ENCODE peak calls at places on chromosomes 5 and 9, in ten cellular contexts. G is ELR; U is SIG-M5; Z is astrocyte of the spinal cord; N is right atrium auricular region; C is hepatic stellate cell; F is stimulated activated CD8-positive, alpha-beta memory T cell treated with anti-CD3 and anti-CD28 coated beads, Interleukin-15, amount 100 ng/mL, for 4 hours; Y is pons; X is RWPE1; H is activated T-helper 1 cell treated with anti-CD3 and anti-CD28 coated beads, Interleukin-2, amount 50 U/mL, for 16 hours. J is an unnamed sample.

GRCh38 chr9:33165263-33166151 is 1.6 kb downstream of the B4GALT1 start:
- DNase-seq in Y (no peak), F (no peak), U (no peak), G (peak; percentile 73), Z (peak; percentile 58), H (no peak), N (peak; percentile 85), C (no peak), X (peak; percentile 74), J (no peak)

GRCh38 chr9:137422668-137423000 is 328 bp downstream of the EXD3 start:
- DNase-seq in Z (no peak), N (no peak), X (no peak), Y (no peak), U (no peak), F (no peak), G (peak; percentile 60), H (no peak), C (no peak), J (peak; percentile 26)

GRCh38 chr5:72523960-72524582 is 16.9 kb upstream of the ZNF366 start:
- DNase-seq in U (no peak), X (peak; percentile 52), H (no peak), N (no peak), C (peak; percentile 32), Y (peak; percentile 72), G (peak; percentile 88), Z (peak; percentile 87), F (no peak), J (peak; percentile 3)

GRCh38 chr9:23431459-23431858 is 394.6 kb downstream of the ELAVL2 start:
- DNase-seq in G (no peak), N (no peak), F (no peak), Y (no peak), U (no peak), H (no peak), Z (no peak), X (no peak), C (no peak), J (no peak)

GRCh38 chr5:180467028-180467427 is 27.2 kb upstream of the CNOT6 start:
- DNase-seq in N (no peak), H (no peak), Y (no peak), C (no peak), Z (no peak), U (no peak), G (peak; percentile 32), X (peak; percentile 70), F (no peak), J (no peak)

GRCh38 chr9:127890053-127890452 is 9.3 kb downstream of the ST6GALNAC6 start:
- DNase-seq in G (peak; percentile 44), H (no peak), C (no peak), U (no peak), F (no peak), N (no peak), Z (no peak), Y (no peak), X (no peak), J (no peak)

GRCh38 chr5:82465235-82465634 is 187.1 kb upstream of the RPS23 start:
- DNase-seq in X (no peak), N (no peak), C (no peak), Z (no peak), F (no peak), Y (no peak), U (no peak), H (no peak), G (no peak), J (no peak)

GRCh38 chr9:110099236-110099741 is 108.7 kb downstream of the C9orf152 start:
- DNase-seq in Z (peak; percentile 77), Y (peak; percentile 25), U (no peak), F (no peak), G (peak; percentile 70), N (peak; percentile 72), C (no peak), X (peak; percentile 75), H (no peak), J (peak; percentile 51)

GRCh38 chr9:136014147-136014927 is 53.2 kb upstream of the UBAC1 start:
- DNase-seq in Y (no peak), N (no peak), Z (no peak), C (no peak), G (no peak), F (no peak), H (no peak), U (no peak), X (no peak), J (no peak)

GRCh38 chr5:171907731-171908343 is 98.6 kb downstream of the FBXW11 start:
- DNase-seq in Z (peak; percentile 72), F (no peak), G (peak; percentile 75), Y (peak; percentile 71), H (peak; percentile 13), X (peak; percentile 53), C (peak; percentile 17), U (no peak), N (no peak), J (peak; percentile 40)

GRCh38 chr9:114223564-114224246 is 68.4 kb downstream of the COL27A1 start:
- DNase-seq in X (peak; percentile 74), G (peak; percentile 90), H (no peak), N (no peak), Z (peak; percentile 64), F (no peak), C (peak; percentile 75), Y (no peak), U (no peak), J (no peak)

GRCh38 chr5:104702212-104702611 is 1139.6 kb upstream of the NUDT12 start:
- DNase-seq in Z (no peak), F (no peak), H (no peak), G (peak; percentile 61), U (no peak), Y (no peak), X (no peak), C (no peak), N (no peak), J (no peak)

GRCh38 chr5:180330810-180331646 is 22.1 kb downstream of the GFPT2 start:
- DNase-seq in Z (peak; percentile 98), X (peak; percentile 97), U (no peak), H (no peak), C (peak; percentile 57), F (no peak), N (peak; percentile 96), G (peak; percentile 92), Y (no peak), J (no peak)

GRCh38 chr5:179060116-179061008 is at the start of gene ZNF354C:
- DNase-seq in C (peak; percentile 93), Y (peak; percentile 75), N (peak; percentile 88), G (peak; percentile 91), U (no peak), F (peak; percentile 78), Z (peak; percentile 92), H (peak; percentile 76), X (peak; percentile 90), J (peak; percentile 8)

GRCh38 chr9:89247431-89248370 is 63.3 kb upstream of the CKS2 start:
- DNase-seq in H (no peak), U (no peak), F (no peak), Z (peak; percentile 2), C (no peak), N (no peak), X (peak; percentile 72), Y (no peak), G (peak; percentile 13), J (no peak)

GRCh38 chr9:114889802-114890224 is 40.6 kb downstream of the TNFSF8 start:
- DNase-seq in C (no peak), N (no peak), U (no peak), Z (no peak), X (no peak), G (no peak), Y (no peak), F (no peak), H (no peak), J (no peak)

GRCh38 chr5:57036621-57037160 is 84.8 kb upstream of the MIER3 start:
- DNase-seq in G (no peak), N (no peak), X (no peak), H (no peak), U (no peak), Z (no peak), F (no peak), C (no peak), Y (no peak), J (no peak)

GRCh38 chr5:5266296-5266695 is 126.2 kb downstream of the ADAMTS16 start:
- DNase-seq in U (no peak), G (no peak), Z (no peak), F (no peak), H (no peak), Y (no peak), N (no peak), X (no peak), C (no peak), J (no peak)

GRCh38 chr5:90612930-90613329 is 54.3 kb downstream of the ADGRV1 start:
- DNase-seq in F (no peak), G (no peak), Y (no peak), C (no peak), X (no peak), H (no peak), N (no peak), Z (no peak), U (no peak), J (no peak)

GRCh38 chr5:135307143-135307903 is 91.7 kb downstream of the MACROH2A1 start:
- DNase-seq in C (no peak), Z (no peak), G (no peak), F (no peak), N (no peak), Y (no peak), X (no peak), U (no peak), H (no peak), J (no peak)

GRCh38 chr5:55708732-55709131 is 3.4 kb downstream of the SLC38A9 start:
- DNase-seq in G (peak; percentile 73), H (no peak), N (no peak), U (no peak), X (peak; percentile 65), Z (peak; percentile 8), Y (no peak), C (no peak), F (no peak), J (no peak)

GRCh38 chr5:129631946-129632345 is 115.9 kb upstream of the MINAR2 start:
- DNase-seq in F (no peak), Z (no peak), U (no peak), G (no peak), X (no peak), H (no peak), C (no peak), N (no peak), Y (no peak), J (no peak)

GRCh38 chr5:126988021-126988569 is 42.3 kb downstream of the MARCHF3 start:
- DNase-seq in C (no peak), N (no peak), H (no peak), Z (no peak), X (no peak), F (no peak), G (no peak), U (no peak), Y (no peak), J (no peak)

GRCh38 chr5:9838906-9839305 is 208.8 kb upstream of the TAS2R1 start:
- DNase-seq in G (no peak), X (no peak), F (no peak), Z (no peak), U (no peak), Y (peak; percentile 3), N (no peak), C (no peak), H (no peak), J (no peak)

GRCh38 chr5:38845555-38846378 is at the start of gene OSMR:
- DNase-seq in Z (peak; percentile 99), U (no peak), X (peak; percentile 99), N (peak; percentile 94), H (no peak), Y (peak; percentile 15), G (peak; percentile 99), F (no peak), C (peak; percentile 98), J (no peak)

GRCh38 chr9:26077860-26078259 is 399.6 kb upstream of the TUSC1 start:
- DNase-seq in N (no peak), U (no peak), G (no peak), Z (no peak), Y (no peak), F (no peak), H (no peak), C (no peak), X (no peak), J (no peak)

GRCh38 chr9:124831642-124832364 is 21.5 kb upstream of the WDR38 start:
- DNase-seq in Y (no peak), G (no peak), N (peak; percentile 81), F (no peak), Z (no peak), H (no peak), C (no peak), X (no peak), U (no peak), J (no peak)

GRCh38 chr9:19998153-19998552 is 209.3 kb upstream of the SLC24A2 start:
- DNase-seq in U (no peak), H (no peak), N (no peak), Y (no peak), X (no peak), Z (no peak), G (peak; percentile 66), C (no peak), F (no peak), J (no peak)

J was measured in COR-L47.